ENCODE peak calls at places on chromosomes 7 and 10, in eight cellular contexts. Q is tibial nerve, I is cardiac muscle cell, Y is IMR-90, N is esophagus squamous epithelium, W is hepatocyte, H is left ventricle myocardium inferior, T is tibial artery. B is an unnamed sample. For H3K4me1, the result is how much of the 10 kb centered on the place peaks cover.

GRCh38 chr10:88804083-88804812 is 1.7 kb downstream of the LIPM start:
- DNase-seq in H (no peak), I (no peak), Y (no peak), T (no peak), N (no peak), W (no peak), Q (no peak), B (no peak)

GRCh38 chr7:77940647-77941046 is 142.1 kb downstream of the PHTF2 start:
- DNase-seq in Q (no peak), I (peak), H (no peak), W (peak), N (no peak), T (no peak), Y (peak), B (peak)

GRCh38 chr10:7293378-7293920 is 117.4 kb downstream of the SFMBT2 start:
- DNase-seq in Y (no peak), Q (no peak), T (no peak), I (no peak), N (no peak), W (no peak), H (no peak), B (no peak)

GRCh38 chr7:50838675-50839377 is 56.1 kb upstream of the GRB10 start:
- DNase-seq in W (no peak), Y (peak), I (no peak), T (peak), H (peak), N (no peak), Q (no peak), B (no peak)

GRCh38 chr10:35379226-35380137 is 43.2 kb downstream of the CCNY start:
- DNase-seq in N (no peak), Q (no peak), T (peak), W (peak), Y (peak), H (peak), I (no peak), B (peak)

GRCh38 chr10:102545997-102546396 is 42.2 kb downstream of the SUFU start:
- DNase-seq in H (no peak), Y (no peak), Q (no peak), T (no peak), I (no peak), N (no peak), W (no peak), B (no peak)

GRCh38 chr7:72118366-72118765 is 293.8 kb downstream of the CALN1 start:
- DNase-seq in Q (no peak), I (no peak), H (no peak), Y (no peak), W (no peak), T (no peak), N (no peak), B (no peak)

GRCh38 chr7:23247602-23248335 is 1.2 kb downstream of the GPNMB start:
- DNase-seq in W (no peak), Y (no peak), T (peak), H (peak), I (no peak), Q (peak), N (no peak), B (peak)

GRCh38 chr10:11409357-11409756 is 202.1 kb downstream of the USP6NL start:
- DNase-seq in N (no peak), T (no peak), Y (no peak), I (no peak), Q (no peak), W (no peak), H (no peak), B (no peak)

GRCh38 chr7:29987821-29988317 is 1.7 kb downstream of the SCRN1 start:
- DNase-seq in H (no peak), Y (peak), I (no peak), W (peak), N (no peak), T (no peak), Q (no peak), B (no peak)

GRCh38 chr7:106112118-106112971 is at the start of gene SYPL1:
- DNase-seq in W (peak), Y (peak), Q (peak), N (peak), T (peak), H (peak), I (peak), B (peak)
- H3K4me1 ChIP-seq in W (under half), Y (under half), Q (under half), N (under half), T (under half), H (half or more), I (under half), B (under half)

DNA sequence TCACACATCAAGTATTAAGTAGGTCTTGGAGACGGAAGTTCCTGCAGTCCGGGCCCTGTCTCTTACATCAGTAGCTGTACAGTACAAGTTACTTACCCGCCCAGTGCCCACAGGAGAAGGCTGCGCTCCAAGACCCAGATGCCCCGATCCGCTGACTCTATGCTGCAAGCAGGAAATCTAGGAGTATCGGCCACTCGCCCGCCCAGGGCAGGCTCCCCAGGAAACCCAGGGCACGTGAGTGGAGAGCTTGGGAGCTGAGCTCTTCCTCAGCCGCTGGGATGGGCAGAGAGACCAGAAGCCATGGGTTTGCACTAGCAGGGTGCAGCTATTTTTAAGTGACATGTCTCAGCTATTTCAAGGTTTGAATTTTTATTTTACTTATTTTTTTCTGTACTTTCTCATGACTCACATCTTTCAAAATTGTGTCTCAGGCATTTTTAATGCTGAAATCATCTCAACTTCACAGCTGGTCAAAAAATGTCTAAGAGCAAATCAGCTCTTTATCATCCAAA is 1.9 kb upstream of the GPER1 start:
- DNase-seq in T (no peak), H (no peak), I (no peak), N (no peak), Y (peak), W (no peak), Q (no peak), B (no peak)
- H3K4me1 ChIP-seq in T (under half), H (under half), I (under half), N (under half), Y (under half), W (under half), Q (under half), B (under half)

GRCh38 chr7:137953692-137954470 is 48.0 kb downstream of the CREB3L2 start:
- DNase-seq in Y (peak), Q (no peak), H (no peak), T (no peak), W (peak), I (no peak), N (no peak), B (no peak)
- H3K4me1 ChIP-seq in Y (under half), Q (under half), H (half or more), T (half or more), W (half or more), I (half or more), N (under half), B (under half)

GRCh38 chr10:95387383-95387782 is 96.6 kb upstream of the PDLIM1 start:
- DNase-seq in Y (no peak), I (no peak), W (no peak), T (no peak), N (no peak), H (no peak), Q (no peak), B (no peak)
- H3K4me1 ChIP-seq in Y (under half), I (under half), W (under half), T (half or more), N (under half), H (half or more), Q (under half), B (under half)

DNA sequence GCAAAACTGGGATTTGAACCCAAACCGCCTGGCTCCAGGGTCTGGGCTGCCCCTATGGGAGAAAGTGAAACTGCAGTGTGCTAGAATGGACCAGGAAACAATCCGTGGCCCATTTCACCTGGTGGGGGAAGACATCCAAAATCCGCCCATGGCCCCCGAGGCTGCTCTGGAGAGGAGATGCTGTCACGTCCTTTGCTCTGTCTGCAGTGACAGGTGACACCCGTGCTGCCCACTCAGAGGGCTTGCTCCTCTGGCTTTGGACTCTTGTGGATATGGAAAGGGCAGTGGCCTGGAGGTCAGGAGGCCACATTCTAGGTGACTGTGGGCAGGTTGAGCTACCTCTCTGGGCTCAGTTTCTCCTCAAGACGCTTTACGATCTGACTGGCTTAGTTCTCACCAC is 151.2 kb upstream of the GPR26 start:
- DNase-seq in I (no peak), H (no peak), T (no peak), W (no peak), Q (no peak), N (no peak), Y (no peak), B (no peak)
- H3K4me1 ChIP-seq in I (under half), H (under half), T (under half), W (under half), Q (under half), N (under half), Y (under half), B (under half)

DNA sequence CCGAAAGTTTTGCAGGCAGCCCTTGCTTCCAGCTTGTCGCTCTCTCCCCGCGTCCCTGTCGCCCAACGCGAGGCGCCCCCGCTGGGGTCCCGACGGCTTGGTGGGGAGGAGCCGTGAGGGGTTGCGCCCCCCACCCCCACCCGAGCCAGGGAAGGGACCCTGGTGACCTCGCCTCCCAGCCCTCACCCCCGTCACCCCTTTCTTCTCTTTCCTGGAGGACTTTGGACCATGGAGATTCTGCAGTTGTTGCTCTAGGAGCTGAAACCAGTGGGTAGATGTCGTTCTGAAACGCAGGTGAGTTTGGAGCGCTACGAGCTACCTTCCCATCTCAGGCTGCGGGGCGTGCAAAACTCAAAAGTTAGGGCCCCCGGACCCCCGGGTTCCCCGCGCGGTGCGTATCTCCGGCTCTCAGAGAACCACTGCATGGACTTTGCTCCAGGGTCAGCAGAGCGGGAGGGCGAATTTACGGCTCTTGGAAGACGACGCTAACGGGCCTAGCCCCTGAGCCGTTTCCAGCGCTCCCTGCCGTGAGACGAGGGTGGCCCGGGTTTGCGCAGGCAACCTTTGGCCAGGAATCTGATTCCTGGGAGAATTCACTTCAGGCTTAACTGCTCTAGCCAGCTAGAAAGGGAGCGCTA is 684 bp upstream of the ATXN7L1 start:
- DNase-seq in Y (peak), Q (no peak), W (peak), H (peak), N (no peak), T (peak), I (peak), B (peak)
- H3K4me1 ChIP-seq in Y (under half), Q (under half), W (under half), H (under half), N (under half), T (under half), I (under half), B (under half)

DNA sequence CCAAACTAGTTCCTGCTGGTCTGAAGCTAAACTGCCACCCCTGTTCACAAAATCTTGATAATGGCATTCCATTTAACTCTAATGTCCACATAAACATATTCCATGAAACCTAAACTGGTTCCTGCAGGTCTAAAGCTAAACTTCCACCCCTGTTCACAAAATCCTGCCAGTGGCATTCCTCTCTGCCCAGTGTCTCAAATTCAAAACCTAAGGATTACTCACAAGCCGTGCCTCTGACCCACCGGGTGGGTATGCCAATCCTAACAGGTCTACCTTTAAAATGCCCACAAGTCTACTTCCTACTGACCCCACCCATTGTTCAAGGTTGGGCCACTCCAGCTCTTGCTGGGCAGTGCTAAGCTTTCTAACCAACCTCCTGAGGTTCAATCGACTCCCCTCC is 87.9 kb downstream of the TNS3 start:
- DNase-seq in N (no peak), W (no peak), Y (no peak), Q (no peak), H (no peak), I (no peak), T (no peak), B (no peak)
- H3K4me1 ChIP-seq in N (under half), W (half or more), Y (under half), Q (under half), H (half or more), I (under half), T (under half), B (under half)

B was measured in testis.